ENCODE peak calls at places on chromosomes 3 and 15, in eight cellular contexts. G is GM12865, U is IMR-90, E is Calu3, O is GM23338, M is body of pancreas, R is stomach, V is tibial nerve. P is an unnamed sample.

GRCh38 chr15:79168922-79169322 is 78.3 kb upstream of the RASGRF1 start:
- DNase-seq in G (no peak), V (no peak), M (no peak), E (peak), U (no peak), O (peak), R (no peak), P (no peak)

GRCh38 chr3:152159328-152159727 is 109.4 kb upstream of the MBNL1 start:
- DNase-seq in M (no peak), V (no peak), R (no peak), O (no peak), E (no peak), U (peak), G (no peak), P (no peak)

GRCh38 chr3:141151439-141151838 is 80.2 kb upstream of the PXYLP1 start:
- DNase-seq in M (no peak), V (no peak), R (no peak), G (no peak), E (no peak), U (no peak), O (no peak), P (no peak)

GRCh38 chr3:148735597-148735996 is 37.9 kb downstream of the AGTR1 start:
- DNase-seq in M (no peak), E (no peak), G (no peak), R (no peak), U (no peak), V (no peak), O (no peak), P (no peak)

GRCh38 chr3:44995142-44995770 is 19.2 kb downstream of the EXOSC7 start:
- DNase-seq in M (no peak), O (no peak), V (peak), G (no peak), E (peak), U (peak), R (peak), P (no peak)

GRCh38 chr3:56323986-56324420 is 144.3 kb downstream of the ERC2 start:
- DNase-seq in E (no peak), O (no peak), G (no peak), R (no peak), U (peak), V (no peak), M (no peak), P (no peak)

GRCh38 chr3:9226326-9226725 is 23.1 kb downstream of the SRGAP3 start:
- DNase-seq in U (peak), R (no peak), M (no peak), E (no peak), G (no peak), V (no peak), O (no peak), P (no peak)

GRCh38 chr3:136378011-136378410 is 127.9 kb downstream of the PCCB start:
- DNase-seq in E (no peak), U (no peak), O (no peak), G (no peak), M (no peak), R (no peak), V (no peak), P (no peak)

GRCh38 chr3:171088984-171089754 is 62.6 kb upstream of the SLC2A2 start:
- DNase-seq in G (no peak), O (no peak), V (no peak), R (no peak), U (peak), E (no peak), M (no peak), P (no peak)

GRCh38 chr3:138609898-138610266 is 1.3 kb downstream of the FAIM start:
- DNase-seq in U (no peak), M (no peak), R (no peak), V (no peak), O (no peak), G (no peak), E (no peak), P (no peak)

GRCh38 chr15:77081971-77082370 is 11.1 kb upstream of the TSPAN3 start:
- DNase-seq in R (no peak), O (no peak), U (peak), M (no peak), G (no peak), E (no peak), V (no peak), P (no peak)
- TF ChIP-seq CTCF in R (no peak), O (no peak), U (no peak), M (no peak), G (no peak), E (no peak), V (no peak), P (no peak)

GRCh38 chr15:45249125-45249780 is 2.8 kb upstream of the SLC28A2 start:
- DNase-seq in O (no peak), R (no peak), V (no peak), G (no peak), E (peak), U (no peak), M (no peak), P (no peak)

GRCh38 chr15:45254405-45255293 is 2.6 kb downstream of the SLC28A2 start:
- DNase-seq in V (no peak), E (peak), R (no peak), M (no peak), O (no peak), U (peak), G (no peak), P (no peak)

GRCh38 chr15:45253330-45253729 is 1.3 kb downstream of the SLC28A2 start:
- DNase-seq in E (no peak), G (peak), V (no peak), O (peak), U (no peak), R (no peak), M (no peak), P (no peak)

GRCh38 chr15:45251888-45252287 is at the start of gene SLC28A2:
- DNase-seq in G (no peak), U (no peak), E (no peak), M (no peak), R (no peak), V (no peak), O (peak), P (no peak)
- TF ChIP-seq CTCF in G (no peak), U (no peak), E (no peak), M (no peak), R (no peak), V (no peak), O (no peak), P (no peak)

DNA sequence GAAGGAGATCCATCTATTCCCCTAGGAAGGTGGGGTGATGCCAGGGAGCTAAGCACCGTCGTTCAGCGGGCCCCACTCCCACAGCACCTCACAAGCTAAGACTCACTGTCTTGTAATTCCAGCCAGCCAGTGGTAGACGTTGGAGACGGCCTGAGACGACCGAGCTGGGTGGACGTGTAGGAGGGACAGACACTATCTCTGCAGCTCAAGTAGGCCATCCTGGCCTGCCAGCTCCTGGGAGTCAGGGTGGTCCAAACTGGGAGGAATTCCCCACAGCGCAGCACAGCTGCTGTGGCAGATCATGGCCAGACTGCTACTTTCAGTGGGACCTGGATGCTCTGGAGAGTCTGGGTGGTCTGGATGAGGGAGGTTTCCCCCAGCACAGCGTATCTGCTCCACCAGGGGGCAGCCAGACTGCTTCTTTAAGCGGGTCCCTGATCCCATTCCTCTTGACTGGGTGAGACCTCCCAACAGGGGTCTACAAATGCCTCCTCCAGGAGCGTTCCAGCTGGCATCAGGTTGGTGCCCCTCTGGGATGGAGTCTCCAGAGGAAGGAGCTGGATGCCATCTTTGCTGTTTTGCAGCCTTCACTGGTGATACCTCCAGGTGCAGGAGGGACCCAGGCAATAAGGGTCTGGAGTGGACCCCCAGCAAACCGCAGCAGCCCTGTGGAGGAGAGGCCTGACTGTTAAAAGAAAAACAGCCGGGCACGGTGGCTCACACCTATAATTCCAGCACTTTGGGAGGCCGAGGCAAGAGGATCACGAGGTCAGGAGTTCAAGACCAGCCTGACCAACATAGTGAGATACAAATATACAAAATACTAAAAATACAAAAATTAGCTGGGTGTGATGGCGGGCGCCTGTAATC is 27.6 kb downstream of the GNB5 start:
- DNase-seq in U (no peak), G (peak), R (no peak), V (no peak), O (peak), M (no peak), E (no peak), P (no peak)
- TF ChIP-seq CTCF in U (no peak), G (peak), R (no peak), V (no peak), O (peak), M (no peak), E (no peak), P (no peak)

DNA sequence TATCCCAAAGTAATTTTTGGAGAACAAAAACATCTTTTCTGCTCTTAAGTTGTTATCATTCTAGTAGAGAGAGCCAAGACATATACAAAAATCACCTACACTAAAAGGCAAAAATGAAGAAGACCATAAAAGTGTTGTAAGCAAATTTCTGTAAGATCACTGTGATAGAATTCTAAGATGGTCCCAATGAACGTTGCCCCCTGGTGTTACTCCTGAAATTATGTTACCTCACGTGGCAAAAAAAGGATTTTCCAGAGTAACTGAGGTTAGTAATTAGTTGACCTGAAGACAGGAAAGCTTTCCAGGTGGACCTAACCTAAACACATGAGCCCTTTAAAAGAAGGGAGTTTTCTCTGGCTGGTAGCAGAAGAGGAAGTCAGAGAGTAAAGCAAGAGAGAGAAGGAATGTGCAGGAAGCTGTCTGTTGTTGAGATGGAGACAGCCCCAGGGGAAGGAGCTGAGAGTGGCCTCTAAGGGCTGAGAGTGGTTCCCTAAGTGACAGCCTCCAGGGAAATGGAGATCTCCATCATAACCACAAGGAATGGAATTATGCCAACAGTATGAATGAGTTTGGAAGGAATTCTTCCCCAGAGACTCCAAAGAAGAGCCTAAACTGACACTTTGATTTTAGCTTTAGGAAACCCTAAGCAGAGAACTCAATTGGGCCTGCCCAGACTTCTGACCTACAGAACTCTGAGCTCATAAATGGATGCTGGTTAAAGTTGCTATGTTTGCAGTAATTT is 205.9 kb downstream of the CD47 start:
- DNase-seq in R (no peak), E (no peak), U (peak), O (peak), V (no peak), M (no peak), G (no peak), P (no peak)
- TF ChIP-seq CTCF in R (no peak), E (no peak), U (no peak), O (peak), V (no peak), M (no peak), G (no peak), P (no peak)

DNA sequence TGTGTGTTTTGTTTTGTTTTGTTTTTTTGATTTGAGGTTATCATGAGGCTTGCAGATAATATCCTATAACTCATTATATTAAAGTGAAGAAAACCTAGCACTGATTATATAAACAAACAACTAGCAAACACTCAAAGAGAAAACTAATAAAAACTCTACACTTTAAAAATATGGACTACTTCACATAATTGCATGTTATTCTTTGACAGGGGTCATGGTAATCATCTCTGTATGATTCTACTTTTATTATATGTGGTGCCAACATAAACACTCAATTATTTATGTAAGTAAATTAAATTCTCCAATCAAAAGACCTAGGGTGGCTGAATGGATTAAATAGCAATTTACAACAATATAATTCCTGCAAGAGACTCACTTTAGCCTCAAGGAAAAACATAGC is 44.6 kb upstream of the P3H2 start:
- DNase-seq in G (no peak), R (no peak), V (no peak), O (no peak), U (no peak), M (no peak), E (no peak), P (no peak)
- TF ChIP-seq CTCF in G (no peak), R (no peak), V (no peak), O (no peak), U (no peak), M (no peak), E (no peak), P (no peak)

GRCh38 chr15:57503051-57503702 is 88.5 kb upstream of the MYZAP start:
- DNase-seq in M (no peak), E (peak), R (no peak), G (peak), V (no peak), U (no peak), O (peak), P (no peak)
- TF ChIP-seq CTCF in M (peak), E (no peak), R (no peak), G (peak), V (no peak), U (peak), O (peak), P (no peak)

P was measured in activated B cell treated with CpG ODN at 0.5 μM for 24 hours.